ENCODE peak calls at places on chromosomes 4 and X, in six cellular contexts. O, M, F, C, J and D are unnamed samples.

GRCh38 chr4:7697326-7697725 is 242.3 kb downstream of the AFAP1 start:
- ATAC-seq in O (no peak), M (no peak), F (no peak), C (no peak), J (no peak), D (no peak)

GRCh38 chr4:140567722-140568121 is 1.0 kb downstream of the UCP1 start:
- ATAC-seq in O (peak), M (no peak), F (peak), C (peak), J (no peak), D (no peak)

GRCh38 chrX:142898164-142898563 is 127.6 kb upstream of the SPANXN4 start:
- ATAC-seq in O (no peak), M (no peak), F (no peak), C (no peak), J (no peak), D (no peak)

GRCh38 chr4:3387943-3388348 is 53.8 kb upstream of the HGFAC start:
- ATAC-seq in O (peak), M (peak), F (no peak), C (peak), J (no peak), D (no peak)

GRCh38 chr4:101258782-101259353 is 88.5 kb downstream of the PPP3CA start:
- ATAC-seq in O (no peak), M (peak), F (no peak), C (peak), J (no peak), D (no peak)

GRCh38 chr4:4430492-4431195 is 43.7 kb downstream of the NSG1 start:
- ATAC-seq in O (peak), M (no peak), F (peak), C (peak), J (peak), D (peak)

GRCh38 chr4:137961051-137961438 is 281.1 kb downstream of the SLC7A11 start:
- ATAC-seq in O (peak), M (no peak), F (no peak), C (no peak), J (no peak), D (no peak)

GRCh38 chr4:139675156-139675555 is 9.5 kb downstream of the MGST2 start:
- ATAC-seq in O (peak), M (peak), F (no peak), C (peak), J (no peak), D (no peak)

GRCh38 chr4:168673476-168673875 is 176.6 kb downstream of the PALLD start:
- ATAC-seq in O (no peak), M (no peak), F (no peak), C (no peak), J (no peak), D (no peak)

GRCh38 chr4:48017108-48017527 is 546 bp downstream of the NIPAL1 start:
- ATAC-seq in O (peak), M (peak), F (peak), C (peak), J (peak), D (no peak)

GRCh38 chr4:76703123-76703490 is 194.8 kb downstream of the SOWAHB start:
- ATAC-seq in O (no peak), M (no peak), F (no peak), C (no peak), J (no peak), D (no peak)

GRCh38 chr4:8391972-8392371 is 48.6 kb downstream of the ACOX3 start:
- ATAC-seq in O (no peak), M (no peak), F (no peak), C (peak), J (no peak), D (peak)